ENCODE peak calls at places on chromosomes 5 and 9, in six cellular contexts. D is breast epithelium, I is GM23338, M is SK-N-SH, G is HCT116, B is GM12892. V is an unnamed sample.

GRCh38 chr9:8730618-8731017 is 931.0 kb upstream of the DMAC1 start:
- DNase-seq in G (no peak), M (no peak), B (no peak), I (no peak), D (no peak), V (no peak)

GRCh38 chr9:96758845-96759673 is 18.8 kb downstream of the ZNF510 start:
- DNase-seq in M (no peak), I (peak; percentile 22), D (no peak), G (no peak), B (no peak), V (no peak)

GRCh38 chr9:122200960-122201635 is 27.7 kb downstream of the LHX6 start:
- DNase-seq in B (no peak), G (no peak), D (no peak), I (no peak), M (no peak), V (no peak)

GRCh38 chr9:125161284-125161918 is 18.1 kb upstream of the SCAI start:
- DNase-seq in D (no peak), M (no peak), G (no peak), B (no peak), I (no peak), V (no peak)

GRCh38 chr9:129140397-129141065 is 29.3 kb downstream of the PTPA start:
- DNase-seq in D (peak; percentile 54), M (peak; percentile 68), B (no peak), G (no peak), I (peak; percentile 50), V (no peak)

GRCh38 chr9:15510789-15511575 is at the start of gene PSIP1:
- DNase-seq in M (peak; percentile 90), B (peak; percentile 47), D (peak; percentile 45), I (peak; percentile 87), G (peak; percentile 65), V (peak; percentile 55)

GRCh38 chr5:139952464-139953070 is 90.5 kb downstream of the NRG2 start:
- DNase-seq in M (no peak), D (no peak), I (no peak), B (no peak), G (no peak), V (no peak)

GRCh38 chr5:171308453-171309275 is at the start of gene TLX3:
- DNase-seq in I (peak; percentile 96), G (peak; percentile 87), B (no peak), D (no peak), M (peak; percentile 94), V (no peak)

GRCh38 chr9:95874989-95875304 is 544 bp upstream of the ERCC6L2 start:
- DNase-seq in D (peak; percentile 40), M (peak; percentile 50), B (peak; percentile 29), I (peak; percentile 18), G (no peak), V (no peak)

GRCh38 chr5:154267516-154267915 is 77.0 kb downstream of the GALNT10 start:
- DNase-seq in I (peak; percentile 14), M (no peak), G (no peak), B (no peak), D (peak; percentile 20), V (no peak)

GRCh38 chr9:136804509-136805206 is 3.1 kb upstream of the RABL6 start:
- DNase-seq in D (peak; percentile 60), G (no peak), I (no peak), B (no peak), M (no peak), V (peak; percentile 8)

GRCh38 chr9:83220737-83221136 is 157.8 kb upstream of the RASEF start:
- DNase-seq in I (no peak), B (no peak), M (no peak), D (no peak), G (no peak), V (no peak)

GRCh38 chr5:1001406-1002270 is 7.0 kb upstream of the NKD2 start:
- DNase-seq in M (no peak), I (no peak), B (no peak), G (no peak), D (peak; percentile 16), V (no peak)

GRCh38 chr9:105158898-105159297 is 85.6 kb upstream of the SLC44A1 start:
- DNase-seq in G (no peak), I (no peak), D (no peak), M (no peak), B (no peak), V (no peak)

GRCh38 chr5:79845448-79846197 is 145.4 kb downstream of the MTX3 start:
- DNase-seq in G (peak; percentile 13), M (no peak), I (no peak), B (no peak), D (no peak), V (no peak)

GRCh38 chr5:15103130-15103529 is 231.6 kb upstream of the ANKH start:
- DNase-seq in G (no peak), M (no peak), D (no peak), B (no peak), I (no peak), V (no peak)

GRCh38 chr9:116566677-116567488 is 120.2 kb upstream of the TRIM32 start:
- DNase-seq in M (no peak), B (no peak), I (no peak), D (no peak), G (no peak), V (no peak)

GRCh38 chr9:116574027-116574679 is 113.0 kb upstream of the TRIM32 start:
- DNase-seq in D (no peak), B (no peak), I (no peak), M (peak; percentile 70), G (no peak), V (no peak)

GRCh38 chr9:116569111-116569510 is 118.0 kb upstream of the TRIM32 start:
- DNase-seq in B (no peak), D (no peak), M (no peak), I (no peak), G (no peak), V (no peak)

GRCh38 chr9:116576386-116576785 is 110.7 kb upstream of the TRIM32 start:
- DNase-seq in I (no peak), B (no peak), G (no peak), D (no peak), M (no peak), V (no peak)

GRCh38 chr9:116572095-116572748 is 114.9 kb upstream of the TRIM32 start:
- DNase-seq in D (peak; percentile 32), M (peak; percentile 84), G (peak; percentile 33), I (peak; percentile 88), B (peak; percentile 36), V (peak; percentile 47)
- TF ChIP-seq POLR2AphosphoS5 in D (peak; percentile 57), M (no peak), G (no peak), I (no peak), B (no peak), V (no peak)

GRCh38 chr9:77097335-77097734 is 77.9 kb downstream of the FOXB2 start:
- DNase-seq in G (no peak), D (no peak), I (no peak), M (no peak), B (no peak), V (no peak)
- TF ChIP-seq POLR2AphosphoS5 in G (no peak), D (no peak), I (no peak), M (no peak), B (no peak), V (no peak)

DNA sequence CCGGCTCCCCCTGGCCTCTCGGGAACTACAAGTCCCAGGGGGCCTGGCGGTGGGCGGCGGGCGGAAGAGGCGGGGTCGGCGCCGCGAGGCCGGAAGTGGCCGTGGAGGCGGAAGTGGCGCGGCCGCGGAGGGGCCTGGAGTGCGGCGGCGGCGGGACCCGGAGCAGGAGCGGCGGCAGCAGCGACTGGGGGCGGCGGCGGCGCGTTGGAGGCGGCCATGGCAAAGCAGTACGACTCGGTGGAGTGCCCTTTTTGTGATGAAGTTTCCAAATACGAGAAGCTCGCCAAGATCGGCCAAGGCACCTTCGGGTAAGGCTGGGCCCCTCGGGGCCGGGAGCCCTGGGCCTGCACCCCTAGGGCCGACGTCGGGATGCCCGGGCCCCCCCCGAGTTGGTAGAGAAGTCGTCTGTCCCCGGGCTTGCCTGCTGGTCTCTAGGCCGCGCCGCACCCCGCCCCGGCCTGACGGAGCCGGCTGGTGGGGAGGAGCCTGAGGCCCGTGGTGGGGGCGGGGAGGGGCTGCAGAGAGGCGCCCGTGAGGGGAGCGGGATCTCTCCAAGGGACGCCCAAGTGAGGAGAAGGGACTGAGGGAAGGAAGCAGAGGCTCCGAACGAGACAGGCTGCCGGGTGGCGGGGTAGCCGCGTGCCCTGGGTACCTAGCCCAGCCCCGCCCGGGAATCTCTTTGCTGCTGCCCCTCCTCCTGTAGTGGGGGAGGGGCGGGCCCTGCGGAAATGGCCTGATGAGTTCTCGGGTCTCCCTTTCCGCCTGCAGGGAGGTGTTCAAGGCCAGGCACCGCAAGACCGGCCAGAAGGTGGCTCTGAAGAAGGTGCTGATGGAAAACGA is at the start of gene CDK9:
- DNase-seq in M (peak; percentile 98), B (peak; percentile 90), I (peak; percentile 94), D (peak; percentile 89), G (peak; percentile 73), V (peak; percentile 90)
- TF ChIP-seq POLR2AphosphoS5 in M (peak; percentile 16), B (no peak), I (peak; percentile 61), D (peak; percentile 83), G (peak; percentile 54), V (no peak)

DNA sequence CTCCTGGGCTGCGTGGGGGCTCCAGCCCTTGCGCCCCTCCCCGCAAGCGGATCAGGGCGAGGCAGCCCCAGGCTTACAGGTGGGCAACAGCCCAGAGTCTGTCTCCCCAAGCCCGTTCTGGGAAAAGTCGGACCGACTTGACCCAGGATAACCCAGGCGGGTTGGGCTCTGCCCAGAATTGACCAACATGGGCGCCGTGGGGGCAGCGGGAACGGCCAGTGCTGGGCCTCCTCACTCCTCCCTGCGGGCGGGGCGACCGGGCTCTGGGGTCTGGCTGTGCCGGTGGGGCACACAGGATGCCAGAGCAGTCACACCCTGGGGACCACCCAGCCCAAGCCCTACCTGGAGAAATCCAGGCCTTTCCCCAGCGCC is 15.3 kb upstream of the SYNPO start:
- DNase-seq in G (no peak), B (no peak), M (no peak), D (no peak), I (peak; percentile 34), V (no peak)
- TF ChIP-seq POLR2AphosphoS5 in G (no peak), B (no peak), M (no peak), D (no peak), I (no peak), V (no peak)

GRCh38 chr5:93577807-93578178 is 3.2 kb downstream of the NR2F1-AS1 start:
- DNase-seq in G (no peak), B (no peak), D (no peak), M (no peak), I (no peak), V (no peak)

GRCh38 chr5:93576994-93577575 is 3.9 kb downstream of the NR2F1-AS1 start:
- DNase-seq in M (no peak), B (no peak), D (no peak), G (no peak), I (peak; percentile 21), V (no peak)

GRCh38 chr5:93578813-93579560 is 2.0 kb downstream of the NR2F1-AS1 start:
- DNase-seq in B (no peak), G (no peak), I (peak; percentile 59), D (no peak), M (peak; percentile 52), V (no peak)

GRCh38 chr5:93579561-93580386 is 1.2 kb downstream of the NR2F1-AS1 start:
- DNase-seq in D (no peak), B (no peak), G (no peak), I (peak; percentile 69), M (peak; percentile 74), V (no peak)

GRCh38 chr5:93578179-93578812 is 2.7 kb downstream of the NR2F1-AS1 start:
- DNase-seq in M (no peak), D (no peak), B (no peak), G (no peak), I (peak; percentile 30), V (no peak)
- TF ChIP-seq POLR2AphosphoS5 in M (no peak), D (no peak), B (no peak), G (no peak), I (no peak), V (no peak)